ENCODE peak calls at places on chromosomes 1 and 21, in seven cellular contexts. M, R, W, H, J, A and D are unnamed samples.

GRCh38 chr1:14516974-14517812 is 81.3 kb upstream of the KAZN start:
- DNase-seq in M (no peak), R (no peak), W (no peak), H (no peak), J (no peak), A (no peak), D (peak; percentile 82)

GRCh38 chr1:23916209-23917131 is 3.3 kb upstream of the CNR2 start:
- DNase-seq in M (peak; percentile 45), R (peak; percentile 67), W (no peak), H (peak; percentile 79), J (peak; percentile 79), A (peak; percentile 54), D (peak; percentile 87)

GRCh38 chr1:36764796-36765195 is 269.5 kb downstream of the GRIK3 start:
- DNase-seq in M (no peak), R (no peak), W (no peak), H (no peak), J (no peak), A (no peak), D (no peak)

GRCh38 chr1:40849801-40850592 is 12.2 kb downstream of the CITED4 start:
- DNase-seq in M (no peak), R (peak; percentile 58), W (peak; percentile 79), H (peak; percentile 61), J (peak; percentile 71), A (peak; percentile 74), D (no peak)

GRCh38 chr1:9078949-9079500 is 9.6 kb upstream of the SLC2A5 start:
- DNase-seq in M (no peak), R (no peak), W (no peak), H (no peak), J (no peak), A (no peak), D (no peak)

GRCh38 chr1:215992620-215993019 is 425.5 kb downstream of the KCTD3 start:
- DNase-seq in M (no peak), R (no peak), W (no peak), H (no peak), J (peak; percentile 10), A (peak; percentile 52), D (peak; percentile 8)

GRCh38 chr1:35452086-35452485 is 105.1 kb downstream of the KIAA0319L start:
- DNase-seq in M (no peak), R (peak; percentile 73), W (peak; percentile 57), H (peak; percentile 60), J (peak; percentile 23), A (no peak), D (no peak)

GRCh38 chr1:53266038-53266437 is 27.7 kb upstream of the MAGOH start:
- DNase-seq in M (no peak), R (no peak), W (no peak), H (no peak), J (no peak), A (no peak), D (no peak)

GRCh38 chr1:218383051-218383450 is 37.9 kb downstream of the TGFB2 start:
- DNase-seq in M (no peak), R (no peak), W (no peak), H (no peak), J (no peak), A (no peak), D (peak; percentile 10)

GRCh38 chr1:8880068-8880676 is 1.7 kb upstream of the ENO1 start:
- DNase-seq in M (no peak), R (no peak), W (no peak), H (peak; percentile 54), J (no peak), A (no peak), D (peak; percentile 98)

GRCh38 chr1:54850737-54851136 is 36.3 kb downstream of the DHCR24 start:
- DNase-seq in M (no peak), R (no peak), W (no peak), H (peak; percentile 45), J (no peak), A (no peak), D (peak; percentile 98)

GRCh38 chr21:42521805-42522204 is 8.2 kb downstream of the SLC37A1 start:
- DNase-seq in M (no peak), R (no peak), W (no peak), H (peak; percentile 19), J (no peak), A (no peak), D (no peak)

GRCh38 chr1:3942416-3943122 is 42.5 kb upstream of the C1orf174 start:
- DNase-seq in M (no peak), R (no peak), W (no peak), H (no peak), J (no peak), A (no peak), D (peak; percentile 45)

GRCh38 chr21:35783686-35784085 is 276.6 kb downstream of the SETD4 start:
- DNase-seq in M (no peak), R (no peak), W (no peak), H (no peak), J (no peak), A (no peak), D (no peak)

GRCh38 chr21:35525443-35525842 is 476.3 kb upstream of the RUNX1 start:
- DNase-seq in M (no peak), R (no peak), W (no peak), H (no peak), J (no peak), A (no peak), D (no peak)

GRCh38 chr1:193102662-193103061 is 2.6 kb downstream of the GLRX2 start:
- DNase-seq in M (no peak), R (no peak), W (no peak), H (no peak), J (no peak), A (no peak), D (no peak)

GRCh38 chr1:204304067-204304466 is 55.7 kb downstream of the PLEKHA6 start:
- DNase-seq in M (no peak), R (no peak), W (no peak), H (no peak), J (no peak), A (no peak), D (no peak)

GRCh38 chr1:109792056-109792831 is 28.5 kb upstream of the EPS8L3 start:
- DNase-seq in M (no peak), R (peak; percentile 76), W (peak; percentile 66), H (peak; percentile 81), J (peak; percentile 94), A (peak; percentile 41), D (peak; percentile 96)

GRCh38 chr1:117541003-117541402 is 64.8 kb upstream of the TENT5C start:
- DNase-seq in M (no peak), R (no peak), W (peak; percentile 85), H (no peak), J (no peak), A (no peak), D (peak; percentile 21)

GRCh38 chr1:119885903-119886783 is 10.2 kb downstream of the ADAM30 start:
- DNase-seq in M (peak; percentile 77), R (peak; percentile 58), W (no peak), H (peak; percentile 42), J (peak; percentile 55), A (no peak), D (peak; percentile 27)

GRCh38 chr1:185634704-185635103 is 99.5 kb upstream of the HMCN1 start:
- DNase-seq in M (no peak), R (no peak), W (no peak), H (no peak), J (no peak), A (no peak), D (no peak)

GRCh38 chr1:14977338-14977931 is 176.1 kb upstream of the TMEM51 start:
- DNase-seq in M (peak; percentile 38), R (no peak), W (no peak), H (no peak), J (no peak), A (no peak), D (no peak)

GRCh38 chr1:85583355-85584263 is 3.0 kb downstream of the CCN1 start:
- DNase-seq in M (no peak), R (no peak), W (no peak), H (no peak), J (no peak), A (no peak), D (peak; percentile 79)

DNA sequence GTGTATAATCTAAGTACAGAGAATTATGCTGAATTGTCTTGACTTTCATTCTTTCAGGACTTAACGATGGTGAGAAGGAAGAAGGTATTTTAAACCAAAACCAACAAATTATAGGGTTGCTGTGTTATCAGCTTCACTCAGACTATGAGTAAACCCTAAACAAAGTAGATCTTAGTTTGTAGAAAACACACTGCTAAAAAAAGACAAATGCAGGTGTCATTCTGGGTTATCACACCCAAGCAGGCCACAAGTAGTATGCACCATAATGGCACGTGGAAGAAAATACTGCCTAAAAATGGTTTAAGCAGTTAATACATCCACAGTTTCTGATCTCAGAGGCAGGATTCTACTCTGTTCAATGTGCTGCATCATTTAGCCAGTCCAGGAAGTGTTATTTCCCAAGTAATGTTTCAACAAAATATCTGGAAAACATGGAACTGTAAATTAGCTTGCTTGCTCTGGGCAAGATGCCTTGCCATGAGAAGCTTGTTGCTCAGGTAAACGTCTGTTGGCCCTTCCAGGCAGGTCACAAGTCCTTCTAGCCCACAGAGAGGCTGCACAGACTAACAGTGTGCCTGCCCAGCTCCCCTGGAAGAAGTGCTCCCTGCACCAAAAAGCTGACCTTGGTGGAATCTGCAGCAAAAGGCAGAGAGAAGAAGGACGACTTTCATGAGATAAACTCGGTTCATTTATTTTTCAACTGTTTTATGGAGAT is 4.1 kb downstream of the DIPK1A start:
- DNase-seq in M (no peak), R (no peak), W (no peak), H (no peak), J (no peak), A (no peak), D (peak; percentile 68)
- H3K4me3 ChIP-seq in M (no peak overlapping the region), R (no peak overlapping the region), W (peak overlapping the region; percentile 15), H (no peak overlapping the region), J (no peak overlapping the region), A (no peak overlapping the region), D (no peak overlapping the region)

GRCh38 chr1:34140011-34140676 is 24.9 kb downstream of the CSMD2 start:
- DNase-seq in M (no peak), R (no peak), W (no peak), H (no peak), J (no peak), A (no peak), D (no peak)
- H3K4me1 ChIP-seq in M (no peaks in the 10 kb centered on the region), R (no peaks in the 10 kb centered on the region), W (no peaks in the 10 kb centered on the region), H (no peaks in the 10 kb centered on the region), J (no peaks in the 10 kb centered on the region), A (no peaks in the 10 kb centered on the region), D (no peaks in the 10 kb centered on the region)

GRCh38 chr1:232132572-232132971 is 497.4 kb downstream of the SIPA1L2 start:
- DNase-seq in M (no peak), R (no peak), W (no peak), H (no peak), J (no peak), A (no peak), D (no peak)
- H3K9me3 ChIP-seq in M (no peaks in the 10 kb centered on the region), R (peaks cover 19% of the 10 kb centered on the region), W (no peaks in the 10 kb centered on the region), H (peaks cover 13% of the 10 kb centered on the region), J (no peaks in the 10 kb centered on the region), A (peaks cover 7% of the 10 kb centered on the region), D (no peaks in the 10 kb centered on the region)

DNA sequence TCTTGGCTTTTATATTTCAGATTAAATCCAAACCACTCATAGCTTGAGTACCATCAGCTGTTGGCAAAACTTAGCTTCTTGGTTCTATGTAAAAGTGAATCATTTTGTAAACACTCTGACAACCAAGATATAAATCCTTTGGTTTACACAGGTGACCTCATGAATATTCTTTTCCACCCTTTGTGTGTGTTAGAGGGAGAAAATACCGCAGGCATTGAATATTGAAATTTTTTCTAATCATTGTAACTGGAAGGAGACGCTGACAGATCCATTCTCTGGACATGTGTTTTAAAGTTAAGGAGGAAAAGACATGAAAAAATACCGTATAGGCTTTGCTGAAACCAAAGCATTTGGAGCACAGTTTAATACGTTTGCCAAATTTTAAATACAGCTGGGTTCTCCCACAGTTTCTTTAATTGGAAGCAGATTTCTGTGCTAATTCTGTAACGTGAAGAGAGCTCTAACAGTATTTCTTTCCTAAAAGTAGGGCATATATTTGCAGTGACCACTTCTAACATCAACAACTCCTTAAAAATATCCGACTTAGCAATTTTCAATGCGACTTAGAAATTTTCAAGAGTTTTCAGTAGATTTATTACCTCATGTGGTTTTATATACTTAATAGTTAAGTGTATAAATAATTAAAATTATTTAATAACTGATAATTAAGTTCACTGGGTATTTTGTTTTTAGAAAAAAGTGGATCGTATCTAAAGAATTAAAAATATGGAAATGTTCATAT is 388.2 kb downstream of the USP25 start:
- DNase-seq in M (no peak), R (no peak), W (no peak), H (no peak), J (no peak), A (no peak), D (peak; percentile 47)
- H3K4me3 ChIP-seq in M (peak overlapping the region; percentile 14), R (peak overlapping the region; percentile 1), W (no peak overlapping the region), H (no peak overlapping the region), J (no peak overlapping the region), A (no peak overlapping the region), D (peak overlapping the region; percentile 53)